ENCODE peak calls at places on chromosomes 12 and 14, in six cellular contexts. H is HCT116, W is heart right ventricle, R is cardiac fibroblast, K is Panc1, V is Caco-2. M is an unnamed sample.

GRCh38 chr12:105113094-105113493 is 5.6 kb downstream of the WASHC4 start:
- DNase-seq in H (no peak), W (no peak), R (no peak), K (no peak), V (no peak), M (no peak)

GRCh38 chr12:87687362-87687761 is 341.8 kb downstream of the C12orf50 start:
- DNase-seq in H (no peak), W (no peak), R (peak), K (no peak), V (no peak), M (no peak)

GRCh38 chr12:39401459-39401858 is 41.5 kb downstream of the KIF21A start:
- DNase-seq in H (no peak), W (no peak), R (peak), K (no peak), V (no peak), M (peak)

GRCh38 chr12:98446060-98446459 is 69.3 kb upstream of the TMPO start:
- DNase-seq in H (no peak), W (no peak), R (no peak), K (no peak), V (no peak), M (no peak)

GRCh38 chr14:99247091-99247729 is 24.8 kb downstream of the BCL11B start:
- DNase-seq in H (no peak), W (no peak), R (no peak), K (no peak), V (no peak), M (no peak)

GRCh38 chr14:22449612-22449930 is 139.5 kb downstream of the DAD1 start:
- DNase-seq in H (no peak), W (no peak), R (no peak), K (no peak), V (no peak), M (no peak)

GRCh38 chr14:51933191-51933590 is 56.2 kb upstream of the RTRAF start:
- DNase-seq in H (no peak), W (no peak), R (no peak), K (no peak), V (no peak), M (no peak)

GRCh38 chr12:86170051-86170450 is 86.1 kb downstream of the MGAT4C start:
- DNase-seq in H (no peak), W (no peak), R (peak), K (no peak), V (no peak), M (peak)

GRCh38 chr12:53973093-53974042 is at the start of gene HOXC11:
- DNase-seq in H (no peak), W (no peak), R (no peak), K (no peak), V (no peak), M (no peak)
- H3K4me3 ChIP-seq in H (peak), W (peak), R (no peak), K (peak), V (peak), M (peak)

GRCh38 chr12:6355491-6356373 is 13.9 kb upstream of the TNFRSF1A start:
- DNase-seq in H (no peak), W (no peak), R (no peak), K (no peak), V (peak), M (no peak)
- TF ChIP-seq CTCF in H (peak), W (no peak), R (no peak), K (no peak), V (peak), M (no peak)

GRCh38 chr12:57834086-57834876 is 12.2 kb downstream of the CTDSP2 start:
- DNase-seq in H (no peak), W (no peak), R (no peak), K (no peak), V (no peak), M (no peak)

GRCh38 chr12:57835366-57836288 is 10.9 kb downstream of the CTDSP2 start:
- DNase-seq in H (no peak), W (no peak), R (no peak), K (no peak), V (no peak), M (no peak)

GRCh38 chr12:57832966-57833365 is 13.6 kb downstream of the CTDSP2 start:
- DNase-seq in H (no peak), W (no peak), R (peak), K (no peak), V (no peak), M (no peak)

GRCh38 chr12:57836442-57837375 is 9.8 kb downstream of the CTDSP2 start:
- DNase-seq in H (no peak), W (peak), R (peak), K (no peak), V (no peak), M (peak)

GRCh38 chr12:57833672-57834071 is 12.9 kb downstream of the CTDSP2 start:
- DNase-seq in H (no peak), W (no peak), R (no peak), K (no peak), V (no peak), M (no peak)
- H3K4me3 ChIP-seq in H (no peak), W (no peak), R (no peak), K (no peak), V (no peak), M (no peak)

GRCh38 chr12:26188132-26188531 is 7.2 kb upstream of the SSPN start:
- DNase-seq in H (no peak), W (no peak), R (peak), K (no peak), V (no peak), M (peak)

GRCh38 chr12:26187429-26187828 is 7.9 kb upstream of the SSPN start:
- DNase-seq in H (no peak), W (no peak), R (no peak), K (no peak), V (no peak), M (peak)

GRCh38 chr12:26187014-26187413 is 8.4 kb upstream of the SSPN start:
- DNase-seq in H (no peak), W (no peak), R (no peak), K (no peak), V (no peak), M (no peak)

GRCh38 chr12:26188641-26189040 is 6.7 kb upstream of the SSPN start:
- DNase-seq in H (no peak), W (no peak), R (peak), K (no peak), V (no peak), M (peak)

GRCh38 chr12:26185532-26186320 is 9.6 kb upstream of the SSPN start:
- DNase-seq in H (no peak), W (no peak), R (no peak), K (no peak), V (no peak), M (no peak)
- TF ChIP-seq CTCF in H (no peak), W (no peak), R (no peak), K (no peak), V (no peak), M (no peak)

GRCh38 chr12:94287245-94287628 is 138.9 kb downstream of the PLXNC1 start:
- DNase-seq in H (no peak), W (no peak), R (no peak), K (no peak), V (no peak), M (no peak)
- H3K4me3 ChIP-seq in H (no peak), W (no peak), R (no peak), K (no peak), V (no peak), M (no peak)

GRCh38 chr14:58368951-58369350 is 26.8 kb upstream of the TOMM20L start:
- DNase-seq in H (no peak), W (no peak), R (peak), K (no peak), V (no peak), M (peak)
- TF ChIP-seq CTCF in H (no peak), W (no peak), R (no peak), K (no peak), V (no peak), M (no peak)

M was measured in fibroblast of mammary gland.